ENCODE peak calls at places on chromosomes 12 and 14, in seven cellular contexts. F, P, R, I, K, H and M are unnamed samples.
A peak's percentile ranks its signal among the peaks of the same experiment; 100 is the strongest.

GRCh38 chr12:92340441-92341332 is 195.0 kb upstream of the BTG1 start:
- DNase-seq in F (no peak), P (no peak), R (no peak), I (no peak), K (no peak), H (peak; percentile 25), M (no peak)

GRCh38 chr14:62213516-62213915 is 451.3 kb downstream of the SNAPC1 start:
- DNase-seq in F (no peak), P (no peak), R (no peak), I (no peak), K (no peak), H (peak; percentile 58), M (no peak)

GRCh38 chr14:73167727-73168126 is 31.4 kb downstream of the PSEN1 start:
- DNase-seq in F (no peak), P (no peak), R (no peak), I (no peak), K (no peak), H (no peak), M (no peak)

GRCh38 chr12:114936148-114937099 is 252.4 kb upstream of the TBX3 start:
- DNase-seq in F (no peak), P (no peak), R (no peak), I (no peak), K (no peak), H (peak; percentile 26), M (no peak)

GRCh38 chr14:68369289-68369925 is 423.5 kb downstream of the ZFP36L1 start:
- DNase-seq in F (no peak), P (no peak), R (no peak), I (no peak), K (no peak), H (no peak), M (no peak)

GRCh38 chr12:101745481-101745880 is 6.2 kb upstream of the SYCP3 start:
- DNase-seq in F (no peak), P (no peak), R (no peak), I (no peak), K (no peak), H (no peak), M (no peak)

GRCh38 chr12:57744194-57744776 is 554 bp upstream of the TSPAN31 start:
- DNase-seq in F (peak; percentile 62), P (peak; percentile 80), R (peak; percentile 76), I (peak; percentile 86), K (peak; percentile 82), H (peak; percentile 87), M (peak; percentile 86)

GRCh38 chr12:66653801-66654200 is 25.1 kb downstream of the GRIP1 start:
- DNase-seq in F (no peak), P (no peak), R (no peak), I (no peak), K (no peak), H (no peak), M (no peak)

GRCh38 chr12:46267618-46268348 is 1.1 kb downstream of the SLC38A1 start:
- DNase-seq in F (no peak), P (no peak), R (peak; percentile 47), I (peak; percentile 50), K (peak; percentile 31), H (peak; percentile 23), M (peak; percentile 47)

GRCh38 chr14:35046751-35047536 is 872 bp downstream of the FAM177A1 start:
- DNase-seq in F (no peak), P (no peak), R (peak; percentile 53), I (no peak), K (peak; percentile 53), H (no peak), M (no peak)

GRCh38 chr14:102486513-102487203 is 22.9 kb downstream of the ANKRD9 start:
- DNase-seq in F (no peak), P (no peak), R (no peak), I (peak; percentile 68), K (no peak), H (no peak), M (no peak)

GRCh38 chr12:62813031-62813829 is 121.7 kb downstream of the PPM1H start:
- DNase-seq in F (peak; percentile 58), P (peak; percentile 57), R (peak; percentile 5), I (peak; percentile 87), K (peak; percentile 58), H (peak; percentile 85), M (peak; percentile 51)

GRCh38 chr12:26939192-26939832 is 1.0 kb downstream of the FGFR1OP2 start:
- DNase-seq in F (no peak), P (no peak), R (no peak), I (no peak), K (no peak), H (no peak), M (no peak)